ENCODE peak calls at places on chromosome 13, in six cellular contexts. R is left lung; L is body of pancreas; B is psoas muscle; A is CD8-positive, alpha-beta memory T cell; E is stomach. O is an unnamed sample. For H3K4me1, the result is how much of the 10 kb centered on the place peaks cover.

GRCh38 chr13:50990540-50991506 is 81.2 kb downstream of the RNASEH2B start:
- DNase-seq in R (no peak), L (peak), B (peak), A (no peak), E (no peak), O (peak)

GRCh38 chr13:50309200-50309848 is 294.1 kb downstream of the KCNRG start:
- DNase-seq in R (no peak), L (no peak), B (no peak), A (no peak), E (no peak), O (no peak)

GRCh38 chr13:42071667-42072419 is 23.4 kb downstream of the DGKH start:
- DNase-seq in R (no peak), L (no peak), B (no peak), A (no peak), E (no peak), O (no peak)

GRCh38 chr13:29457299-29457698 is 138.2 kb downstream of the SLC7A1 start:
- DNase-seq in R (no peak), L (no peak), B (no peak), A (no peak), E (no peak), O (no peak)

GRCh38 chr13:35836476-35836875 is 294.7 kb downstream of the DCLK1 start:
- DNase-seq in R (no peak), L (no peak), B (no peak), A (no peak), E (no peak), O (no peak)

GRCh38 chr13:88377852-88378251 is 706.7 kb downstream of the SLITRK5 start:
- DNase-seq in R (no peak), L (no peak), B (no peak), A (no peak), E (no peak), O (no peak)

GRCh38 chr13:24505256-24505655 is 7.3 kb downstream of the PARP4 start:
- DNase-seq in R (no peak), L (no peak), B (no peak), A (no peak), E (no peak), O (peak)

GRCh38 chr13:95754069-95754468 is 77.1 kb downstream of the DNAJC3 start:
- DNase-seq in R (no peak), L (no peak), B (peak), A (no peak), E (no peak), O (no peak)

GRCh38 chr13:51518847-51519246 is 65.4 kb upstream of the WDFY2 start:
- DNase-seq in R (no peak), L (no peak), B (no peak), A (no peak), E (no peak), O (no peak)

GRCh38 chr13:55307909-55308308 is 1832.8 kb upstream of the PRR20A start:
- DNase-seq in R (no peak), L (no peak), B (no peak), A (no peak), E (no peak), O (no peak)

GRCh38 chr13:46392967-46393366 is 5.9 kb upstream of the RUBCNL start:
- DNase-seq in R (no peak), L (no peak), B (no peak), A (no peak), E (no peak), O (no peak)

GRCh38 chr13:45086484-45086883 is 33.8 kb upstream of the GTF2F2 start:
- DNase-seq in R (no peak), L (no peak), B (no peak), A (no peak), E (no peak), O (no peak)

GRCh38 chr13:44044544-44045178 is 165.0 kb downstream of the LACC1 start:
- DNase-seq in R (no peak), L (no peak), B (no peak), A (no peak), E (no peak), O (no peak)

GRCh38 chr13:43301341-43301969 is 278.1 kb downstream of the DNAJC15 start:
- DNase-seq in R (no peak), L (no peak), B (no peak), A (no peak), E (no peak), O (no peak)

GRCh38 chr13:39603424-39603947 is 493 bp upstream of the LHFPL6 start:
- DNase-seq in R (no peak), L (peak), B (no peak), A (no peak), E (no peak), O (peak)

GRCh38 chr13:24671367-24672117 is 8.7 kb upstream of the ATP12A start:
- DNase-seq in R (no peak), L (peak), B (no peak), A (no peak), E (no peak), O (peak)

GRCh38 chr13:21734961-21735360 is 64.1 kb downstream of the FGF9 start:
- DNase-seq in R (no peak), L (no peak), B (no peak), A (no peak), E (no peak), O (no peak)

GRCh38 chr13:24356837-24357236 is 47.5 kb downstream of the C1QTNF9 start:
- DNase-seq in R (no peak), L (no peak), B (no peak), A (no peak), E (no peak), O (no peak)

GRCh38 chr13:68616600-68617222 is 1386.6 kb upstream of the PCDH9 start:
- DNase-seq in R (peak), L (no peak), B (no peak), A (no peak), E (no peak), O (no peak)

GRCh38 chr13:24630851-24631341 is 49.3 kb upstream of the ATP12A start:
- DNase-seq in R (no peak), L (no peak), B (no peak), A (no peak), E (peak), O (no peak)

GRCh38 chr13:95349267-95349666 is 48.0 kb upstream of the ABCC4 start:
- DNase-seq in R (no peak), L (no peak), B (no peak), A (no peak), E (no peak), O (no peak)

GRCh38 chr13:59633290-59633689 is 530.4 kb downstream of the DIAPH3 start:
- DNase-seq in R (no peak), L (no peak), B (no peak), A (no peak), E (no peak), O (no peak)

GRCh38 chr13:47672245-47672975 is 328.7 kb downstream of the SUCLA2 start:
- DNase-seq in R (no peak), L (no peak), B (no peak), A (no peak), E (no peak), O (no peak)

GRCh38 chr13:52371736-52372247 is 34.2 kb downstream of the THSD1 start:
- DNase-seq in R (no peak), L (no peak), B (no peak), A (no peak), E (no peak), O (no peak)

GRCh38 chr13:103029798-103030197 is 36.4 kb downstream of the SLC10A2 start:
- DNase-seq in R (peak), L (no peak), B (peak), A (no peak), E (no peak), O (no peak)

GRCh38 chr13:97275265-97275664 is 53.1 kb downstream of the MBNL2 start:
- DNase-seq in R (no peak), L (no peak), B (no peak), A (no peak), E (no peak), O (no peak)

GRCh38 chr13:97276862-97277269 is 54.7 kb downstream of the MBNL2 start:
- DNase-seq in R (no peak), L (no peak), B (no peak), A (no peak), E (no peak), O (no peak)

GRCh38 chr13:97273341-97273831 is 51.3 kb downstream of the MBNL2 start:
- DNase-seq in R (no peak), L (no peak), B (no peak), A (no peak), E (no peak), O (no peak)

GRCh38 chr13:97274782-97275252 is 52.7 kb downstream of the MBNL2 start:
- DNase-seq in R (no peak), L (no peak), B (no peak), A (no peak), E (no peak), O (no peak)

DNA sequence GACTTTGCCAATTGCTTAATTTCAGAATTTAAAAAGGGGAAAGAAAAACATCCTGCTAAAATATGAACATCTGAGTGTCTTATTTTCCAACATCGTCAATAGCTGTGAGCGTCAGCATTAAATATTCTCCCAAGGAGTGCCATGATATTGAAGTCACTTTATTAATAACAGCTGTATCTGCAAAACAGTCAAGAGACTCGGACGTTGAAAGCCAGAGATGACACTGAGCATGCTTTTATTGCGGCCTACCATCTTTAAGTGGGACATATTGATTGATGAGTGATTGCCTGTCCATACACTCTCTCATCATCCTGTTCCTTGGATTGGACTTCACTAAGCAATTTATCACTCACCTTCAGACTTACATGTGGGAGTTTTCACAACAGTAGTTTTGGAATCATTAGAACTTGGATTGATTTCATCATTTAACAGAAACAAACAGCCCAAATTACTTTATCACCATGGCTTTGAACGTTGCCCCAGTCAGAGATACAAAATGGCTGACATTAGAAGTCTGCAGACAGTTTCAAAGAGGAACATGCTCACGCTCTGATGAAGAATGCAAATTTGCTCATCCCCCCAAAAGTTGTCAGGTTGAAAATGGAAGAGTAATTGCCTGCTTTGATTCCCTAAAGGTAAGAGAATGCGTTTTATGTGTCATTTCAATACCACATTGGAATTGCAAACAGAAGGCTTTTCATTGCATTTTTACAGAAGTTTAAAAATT is 53.8 kb downstream of the MBNL2 start:
- DNase-seq in R (no peak), L (no peak), B (no peak), A (no peak), E (no peak), O (no peak)
- H3K4me1 ChIP-seq in R (under half), L (half or more), B (half or more), A (under half), E (half or more), O (under half)

GRCh38 chr13:72194531-72194930 is 327.5 kb upstream of the DACH1 start:
- DNase-seq in R (peak), L (peak), B (no peak), A (no peak), E (no peak), O (no peak)
- H3K4me1 ChIP-seq in R (under half), L (under half), B (under half), A (under half), E (under half), O (under half)

GRCh38 chr13:110318920-110319319 is 11.8 kb downstream of the COL4A2 start:
- DNase-seq in R (no peak), L (no peak), B (no peak), A (no peak), E (no peak), O (no peak)

GRCh38 chr13:110317093-110317492 is 10.0 kb downstream of the COL4A2 start:
- DNase-seq in R (no peak), L (no peak), B (no peak), A (no peak), E (no peak), O (no peak)

GRCh38 chr13:110319397-110319773 is 12.3 kb downstream of the COL4A2 start:
- DNase-seq in R (no peak), L (no peak), B (no peak), A (no peak), E (no peak), O (no peak)

GRCh38 chr13:110316196-110316595 is 9.1 kb downstream of the COL4A2 start:
- DNase-seq in R (no peak), L (no peak), B (no peak), A (no peak), E (no peak), O (no peak)

GRCh38 chr13:110317496-110318195 is 10.6 kb downstream of the COL4A2 start:
- DNase-seq in R (no peak), L (no peak), B (no peak), A (no peak), E (no peak), O (no peak)
- H3K4me1 ChIP-seq in R (under half), L (under half), B (under half), A (under half), E (half or more), O (under half)

GRCh38 chr13:98532254-98532653 is 44.7 kb downstream of the STK24 start:
- DNase-seq in R (no peak), L (no peak), B (no peak), A (no peak), E (no peak), O (no peak)

GRCh38 chr13:98527526-98527925 is 49.4 kb downstream of the STK24 start:
- DNase-seq in R (no peak), L (no peak), B (no peak), A (no peak), E (no peak), O (no peak)

GRCh38 chr13:98530236-98530635 is 46.7 kb downstream of the STK24 start:
- DNase-seq in R (no peak), L (no peak), B (no peak), A (no peak), E (no peak), O (no peak)

GRCh38 chr13:98528663-98529064 is 48.2 kb downstream of the STK24 start:
- DNase-seq in R (no peak), L (no peak), B (peak), A (no peak), E (no peak), O (no peak)

DNA sequence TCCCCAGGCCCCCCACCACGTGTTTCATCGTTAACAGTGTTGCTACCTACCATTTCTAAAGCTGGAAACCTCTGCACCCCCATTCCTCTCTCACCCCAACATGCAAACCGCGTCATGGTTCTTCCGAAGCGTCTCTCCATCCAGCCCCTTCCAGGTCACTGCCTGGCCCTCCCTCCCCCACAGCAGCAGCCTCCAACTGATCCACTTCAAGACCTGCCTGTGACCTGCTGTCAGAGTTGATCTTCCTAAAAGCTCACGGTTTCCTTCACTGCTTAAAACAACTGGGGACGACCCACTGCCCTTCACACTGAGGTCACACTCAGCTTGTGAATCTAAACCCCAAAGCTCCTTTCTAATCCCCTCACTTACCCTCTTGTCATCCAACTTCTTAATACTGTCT is 47.7 kb downstream of the STK24 start:
- DNase-seq in R (no peak), L (no peak), B (no peak), A (no peak), E (no peak), O (no peak)
- H3K4me1 ChIP-seq in R (under half), L (under half), B (half or more), A (half or more), E (half or more), O (under half)

GRCh38 chr13:27605099-27605498 is 15.2 kb downstream of the LNX2 start:
- DNase-seq in R (no peak), L (no peak), B (no peak), A (no peak), E (no peak), O (no peak)
- H3K4me1 ChIP-seq in R (under half), L (half or more), B (under half), A (under half), E (half or more), O (under half)

GRCh38 chr13:99303863-99304521 is 3.2 kb downstream of the GPR183 start:
- DNase-seq in R (peak), L (peak), B (no peak), A (peak), E (no peak), O (no peak)
- H3K4me1 ChIP-seq in R (under half), L (under half), B (under half), A (half or more), E (under half), O (under half)

DNA sequence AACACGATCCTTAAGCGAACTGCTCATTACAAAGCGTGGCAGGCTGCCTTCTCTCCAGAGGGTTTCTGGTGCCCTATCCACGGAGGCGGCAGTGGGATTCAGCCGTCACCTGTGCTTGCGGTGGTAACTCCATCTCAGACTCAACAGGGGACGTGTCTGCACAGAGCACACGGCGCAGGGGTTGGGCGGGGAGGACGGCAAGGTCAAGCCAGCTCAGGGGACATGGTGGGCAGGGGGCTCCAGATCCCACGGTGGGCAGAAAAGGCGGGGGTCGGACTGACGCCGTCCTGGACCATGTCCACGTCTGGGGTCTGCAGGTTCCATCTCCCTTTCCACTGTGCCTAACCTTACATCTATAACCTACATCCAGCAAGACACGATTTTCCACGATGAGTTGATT is 70.7 kb downstream of the RASA3 start:
- DNase-seq in R (peak), L (no peak), B (peak), A (no peak), E (no peak), O (no peak)
- H3K4me1 ChIP-seq in R (under half), L (under half), B (under half), A (half or more), E (half or more), O (under half)

O was measured in testis.